ENCODE peak calls at places on chromosome 18, in seven cellular contexts. One of them, this sample, is unnamed.

GRCh38 chr18:11970466-11971220 is 10.7 kb upstream of the IMPA2 start:
- DNase-seq in ovary: no peak
- DNase-seq in GM10248: no peak
- DNase-seq in left ventricle myocardium inferior: no peak
- DNase-seq in brain microvascular endothelial cell: no peak
- DNase-seq in glutamatergic neuron: no peak
- DNase-seq in Calu3: no peak
- DNase-seq in this sample: no peak

GRCh38 chr18:62524443-62525200 is 1.8 kb downstream of the ZCCHC2 start:
- DNase-seq in left ventricle myocardium inferior: peak
- DNase-seq in glutamatergic neuron: peak
- DNase-seq in Calu3: peak
- DNase-seq in brain microvascular endothelial cell: peak
- DNase-seq in GM10248: peak
- DNase-seq in ovary: peak
- DNase-seq in this sample: peak

GRCh38 chr18:30175621-30176225 is 866.8 kb downstream of the DSC3 start:
- DNase-seq in left ventricle myocardium inferior: no peak
- DNase-seq in brain microvascular endothelial cell: no peak
- DNase-seq in GM10248: no peak
- DNase-seq in Calu3: no peak
- DNase-seq in ovary: no peak
- DNase-seq in glutamatergic neuron: no peak
- DNase-seq in this sample: no peak

GRCh38 chr18:5237083-5237722 is 40.1 kb upstream of the AKAIN1 start:
- DNase-seq in ovary: no peak
- DNase-seq in brain microvascular endothelial cell: no peak
- DNase-seq in glutamatergic neuron: no peak
- DNase-seq in GM10248: no peak
- DNase-seq in Calu3: no peak
- DNase-seq in left ventricle myocardium inferior: peak
- DNase-seq in this sample: no peak

GRCh38 chr18:55685638-55686037 is 97.6 kb upstream of the TCF4 start:
- DNase-seq in Calu3: no peak
- DNase-seq in ovary: no peak
- DNase-seq in brain microvascular endothelial cell: no peak
- DNase-seq in GM10248: no peak
- DNase-seq in glutamatergic neuron: no peak
- DNase-seq in left ventricle myocardium inferior: no peak
- DNase-seq in this sample: no peak

GRCh38 chr18:36769172-36769571 is 59.6 kb downstream of the TPGS2 start:
- DNase-seq in Calu3: no peak
- DNase-seq in left ventricle myocardium inferior: no peak
- DNase-seq in GM10248: no peak
- DNase-seq in brain microvascular endothelial cell: peak
- DNase-seq in glutamatergic neuron: no peak
- DNase-seq in ovary: no peak
- DNase-seq in this sample: no peak

GRCh38 chr18:68991281-68991680 is 193.4 kb downstream of the CCDC102B start:
- DNase-seq in left ventricle myocardium inferior: no peak
- DNase-seq in Calu3: no peak
- DNase-seq in GM10248: no peak
- DNase-seq in brain microvascular endothelial cell: peak
- DNase-seq in glutamatergic neuron: no peak
- DNase-seq in ovary: no peak
- DNase-seq in this sample: no peak

GRCh38 chr18:44036500-44036899 is 644.2 kb upstream of the SETBP1 start:
- DNase-seq in brain microvascular endothelial cell: no peak
- DNase-seq in left ventricle myocardium inferior: peak
- DNase-seq in Calu3: no peak
- DNase-seq in glutamatergic neuron: peak
- DNase-seq in GM10248: no peak
- DNase-seq in ovary: no peak
- DNase-seq in this sample: no peak

GRCh38 chr18:45505497-45506206 is 109.6 kb upstream of the SLC14A2 start:
- DNase-seq in ovary: no peak
- DNase-seq in GM10248: no peak
- DNase-seq in left ventricle myocardium inferior: peak
- DNase-seq in Calu3: no peak
- DNase-seq in glutamatergic neuron: no peak
- DNase-seq in brain microvascular endothelial cell: no peak
- DNase-seq in this sample: no peak

GRCh38 chr18:79523221-79523737 is 127.5 kb downstream of the NFATC1 start:
- DNase-seq in ovary: no peak
- DNase-seq in GM10248: peak
- DNase-seq in brain microvascular endothelial cell: no peak
- DNase-seq in glutamatergic neuron: no peak
- DNase-seq in Calu3: no peak
- DNase-seq in left ventricle myocardium inferior: no peak
- DNase-seq in this sample: no peak

GRCh38 chr18:60411715-60412114 is 39.1 kb upstream of the MC4R start:
- DNase-seq in GM10248: no peak
- DNase-seq in glutamatergic neuron: no peak
- DNase-seq in left ventricle myocardium inferior: no peak
- DNase-seq in ovary: no peak
- DNase-seq in brain microvascular endothelial cell: no peak
- DNase-seq in Calu3: peak
- DNase-seq in this sample: no peak
- TF ChIP-seq CTCF in GM10248: no peak
- TF ChIP-seq CTCF in glutamatergic neuron: peak
- TF ChIP-seq CTCF in left ventricle myocardium inferior: no peak
- TF ChIP-seq CTCF in ovary: no peak
- TF ChIP-seq CTCF in brain microvascular endothelial cell: peak
- TF ChIP-seq CTCF in Calu3: no peak
- TF ChIP-seq CTCF in this sample: no peak

GRCh38 chr18:27428120-27428519 is 243.0 kb upstream of the CHST9 start:
- DNase-seq in ovary: no peak
- DNase-seq in Calu3: peak
- DNase-seq in GM10248: no peak
- DNase-seq in brain microvascular endothelial cell: no peak
- DNase-seq in glutamatergic neuron: no peak
- DNase-seq in left ventricle myocardium inferior: no peak
- DNase-seq in this sample: no peak
- TF ChIP-seq CTCF in ovary: no peak
- TF ChIP-seq CTCF in Calu3: no peak
- TF ChIP-seq CTCF in GM10248: no peak
- TF ChIP-seq CTCF in brain microvascular endothelial cell: peak
- TF ChIP-seq CTCF in glutamatergic neuron: no peak
- TF ChIP-seq CTCF in left ventricle myocardium inferior: no peak
- TF ChIP-seq CTCF in this sample: no peak

DNA sequence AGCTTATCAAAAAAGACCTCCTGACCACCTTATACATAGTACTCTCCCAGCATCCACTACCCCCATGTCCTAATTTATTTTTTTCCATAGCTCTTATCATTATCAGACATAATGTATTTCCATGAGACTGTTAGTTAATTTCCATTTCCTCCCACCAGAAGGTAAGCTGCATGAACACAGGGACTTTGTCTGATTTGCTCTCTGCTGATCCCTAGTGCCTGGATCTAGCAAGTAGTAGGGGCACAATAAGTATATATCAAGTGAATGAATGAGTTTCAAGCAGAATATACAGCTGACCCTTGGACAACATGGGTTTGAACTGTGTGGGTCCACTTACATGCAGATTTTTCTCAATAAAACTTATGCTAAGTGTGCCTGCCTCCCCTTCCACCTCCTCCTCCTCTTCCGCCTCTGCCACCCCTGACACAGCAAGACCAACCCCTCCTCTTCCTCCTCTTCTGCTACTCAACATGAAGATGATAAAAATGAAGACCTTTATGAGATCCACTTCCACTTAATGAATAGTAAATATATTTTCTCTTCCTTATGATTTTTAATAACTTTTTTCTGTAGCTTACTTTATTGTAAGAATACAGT is 53.8 kb downstream of the CTAGE1 start:
- DNase-seq in Calu3: no peak
- DNase-seq in glutamatergic neuron: no peak
- DNase-seq in brain microvascular endothelial cell: no peak
- DNase-seq in GM10248: no peak
- DNase-seq in ovary: no peak
- DNase-seq in left ventricle myocardium inferior: no peak
- DNase-seq in this sample: no peak
- TF ChIP-seq CTCF in Calu3: no peak
- TF ChIP-seq CTCF in glutamatergic neuron: no peak
- TF ChIP-seq CTCF in brain microvascular endothelial cell: peak
- TF ChIP-seq CTCF in GM10248: no peak
- TF ChIP-seq CTCF in ovary: no peak
- TF ChIP-seq CTCF in left ventricle myocardium inferior: peak
- TF ChIP-seq CTCF in this sample: no peak

GRCh38 chr18:8685914-8686216 is 19.5 kb upstream of the MTCL1 start:
- DNase-seq in Calu3: no peak
- DNase-seq in brain microvascular endothelial cell: no peak
- DNase-seq in GM10248: no peak
- DNase-seq in ovary: no peak
- DNase-seq in glutamatergic neuron: no peak
- DNase-seq in left ventricle myocardium inferior: no peak
- DNase-seq in this sample: no peak

GRCh38 chr18:8686556-8686955 is 18.8 kb upstream of the MTCL1 start:
- DNase-seq in left ventricle myocardium inferior: no peak
- DNase-seq in ovary: no peak
- DNase-seq in Calu3: no peak
- DNase-seq in GM10248: no peak
- DNase-seq in brain microvascular endothelial cell: no peak
- DNase-seq in glutamatergic neuron: no peak
- DNase-seq in this sample: no peak

GRCh38 chr18:8688428-8688827 is 16.9 kb upstream of the MTCL1 start:
- DNase-seq in Calu3: no peak
- DNase-seq in glutamatergic neuron: no peak
- DNase-seq in GM10248: no peak
- DNase-seq in ovary: no peak
- DNase-seq in brain microvascular endothelial cell: no peak
- DNase-seq in left ventricle myocardium inferior: no peak
- DNase-seq in this sample: no peak

GRCh38 chr18:8684577-8684976 is 20.8 kb upstream of the MTCL1 start:
- DNase-seq in Calu3: no peak
- DNase-seq in ovary: no peak
- DNase-seq in GM10248: no peak
- DNase-seq in glutamatergic neuron: no peak
- DNase-seq in brain microvascular endothelial cell: no peak
- DNase-seq in left ventricle myocardium inferior: no peak
- DNase-seq in this sample: no peak

DNA sequence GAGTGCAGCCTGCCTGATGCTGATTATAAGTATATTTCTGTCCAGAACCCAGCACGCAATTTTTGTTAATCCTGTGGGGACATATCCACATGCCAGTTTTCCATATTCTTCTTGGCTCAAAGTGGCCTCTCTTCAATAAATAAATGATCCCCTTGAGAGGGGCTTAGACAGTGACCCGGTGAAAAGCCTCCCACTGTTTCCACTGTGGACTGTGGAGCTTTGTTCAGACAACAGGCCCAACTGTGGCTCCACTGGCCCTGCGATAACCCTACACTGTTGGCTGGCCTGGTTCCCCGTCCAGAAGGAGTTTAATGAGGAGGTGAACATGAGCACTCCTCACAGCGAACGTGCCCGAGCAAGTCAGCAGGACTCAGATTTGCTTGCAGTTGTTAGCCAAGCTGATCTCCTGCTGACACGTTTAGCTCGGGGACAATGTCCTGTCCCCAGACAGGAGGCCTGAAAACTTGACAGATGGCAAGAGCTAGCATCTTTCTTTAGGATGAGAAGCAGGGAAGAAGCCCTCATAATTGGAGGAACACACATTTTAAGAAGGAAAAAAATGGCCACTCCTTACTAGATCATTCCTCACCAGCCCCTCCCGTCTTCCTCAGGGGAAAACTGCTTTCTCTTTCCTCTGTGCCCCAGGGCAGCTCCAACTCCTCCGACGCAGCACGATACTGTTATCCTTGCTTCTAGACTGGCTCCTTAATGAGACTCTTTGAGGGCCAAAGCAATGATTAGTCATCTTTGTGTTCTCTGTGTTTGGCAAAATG is 20.0 kb upstream of the MTCL1 start:
- DNase-seq in GM10248: no peak
- DNase-seq in Calu3: no peak
- DNase-seq in brain microvascular endothelial cell: peak
- DNase-seq in ovary: no peak
- DNase-seq in left ventricle myocardium inferior: no peak
- DNase-seq in glutamatergic neuron: peak
- DNase-seq in this sample: no peak
- TF ChIP-seq CTCF in GM10248: no peak
- TF ChIP-seq CTCF in Calu3: no peak
- TF ChIP-seq CTCF in brain microvascular endothelial cell: no peak
- TF ChIP-seq CTCF in ovary: no peak
- TF ChIP-seq CTCF in left ventricle myocardium inferior: no peak
- TF ChIP-seq CTCF in glutamatergic neuron: no peak
- TF ChIP-seq CTCF in this sample: no peak

GRCh38 chr18:46679846-46680598 is 23.0 kb upstream of the LOXHD1 start:
- DNase-seq in Calu3: no peak
- DNase-seq in GM10248: no peak
- DNase-seq in left ventricle myocardium inferior: no peak
- DNase-seq in ovary: no peak
- DNase-seq in glutamatergic neuron: no peak
- DNase-seq in brain microvascular endothelial cell: no peak
- DNase-seq in this sample: no peak

GRCh38 chr18:46675112-46675511 is 18.1 kb upstream of the LOXHD1 start:
- DNase-seq in GM10248: no peak
- DNase-seq in Calu3: no peak
- DNase-seq in ovary: no peak
- DNase-seq in glutamatergic neuron: no peak
- DNase-seq in left ventricle myocardium inferior: no peak
- DNase-seq in brain microvascular endothelial cell: no peak
- DNase-seq in this sample: no peak

GRCh38 chr18:46676162-46676830 is 19.3 kb upstream of the LOXHD1 start:
- DNase-seq in brain microvascular endothelial cell: no peak
- DNase-seq in left ventricle myocardium inferior: no peak
- DNase-seq in Calu3: no peak
- DNase-seq in GM10248: no peak
- DNase-seq in ovary: no peak
- DNase-seq in glutamatergic neuron: no peak
- DNase-seq in this sample: no peak

GRCh38 chr18:46678785-46679404 is 21.9 kb upstream of the LOXHD1 start:
- DNase-seq in brain microvascular endothelial cell: no peak
- DNase-seq in Calu3: no peak
- DNase-seq in ovary: no peak
- DNase-seq in GM10248: no peak
- DNase-seq in glutamatergic neuron: no peak
- DNase-seq in left ventricle myocardium inferior: no peak
- DNase-seq in this sample: no peak

GRCh38 chr18:46677609-46678470 is 20.8 kb upstream of the LOXHD1 start:
- DNase-seq in brain microvascular endothelial cell: no peak
- DNase-seq in left ventricle myocardium inferior: no peak
- DNase-seq in GM10248: no peak
- DNase-seq in Calu3: no peak
- DNase-seq in ovary: no peak
- DNase-seq in glutamatergic neuron: no peak
- DNase-seq in this sample: peak
- TF ChIP-seq CTCF in brain microvascular endothelial cell: no peak
- TF ChIP-seq CTCF in left ventricle myocardium inferior: peak
- TF ChIP-seq CTCF in GM10248: no peak
- TF ChIP-seq CTCF in Calu3: no peak
- TF ChIP-seq CTCF in ovary: no peak
- TF ChIP-seq CTCF in glutamatergic neuron: no peak
- TF ChIP-seq CTCF in this sample: no peak

This sample was measured in GM20000.